ENCODE peak calls at places on chromosomes 13 and 19, in eight cellular contexts. One of them, this sample, is unnamed.
A peak's percentile ranks its signal among the peaks of the same experiment; 100 is the strongest.

GRCh38 chr13:97298816-97299215 is 76.7 kb downstream of the MBNL2 start:
- DNase-seq in ACHN: no peak
- DNase-seq in fibroblast of the aortic adventitia: peak; percentile 65
- DNase-seq in foreskin fibroblast: peak; percentile 48
- DNase-seq in uterus: no peak
- DNase-seq in GM19239: no peak
- DNase-seq in nucleus accumbens: no peak
- DNase-seq in DMS53: peak; percentile 28
- DNase-seq in this sample: peak; percentile 55

GRCh38 chr13:111322916-111323331 is 2.5 kb downstream of the TEX29 start:
- DNase-seq in fibroblast of the aortic adventitia: no peak
- DNase-seq in nucleus accumbens: no peak
- DNase-seq in foreskin fibroblast: no peak
- DNase-seq in ACHN: no peak
- DNase-seq in uterus: no peak
- DNase-seq in DMS53: no peak
- DNase-seq in GM19239: no peak
- DNase-seq in this sample: no peak

GRCh38 chr19:15424121-15424520 is 5.3 kb upstream of the AKAP8L start:
- DNase-seq in uterus: no peak
- DNase-seq in nucleus accumbens: no peak
- DNase-seq in GM19239: no peak
- DNase-seq in fibroblast of the aortic adventitia: no peak
- DNase-seq in foreskin fibroblast: no peak
- DNase-seq in ACHN: no peak
- DNase-seq in DMS53: no peak
- DNase-seq in this sample: no peak

GRCh38 chr19:41541990-41542584 is 33.9 kb upstream of the CEACAM21 start:
- DNase-seq in GM19239: no peak
- DNase-seq in ACHN: peak; percentile 47
- DNase-seq in foreskin fibroblast: peak; percentile 37
- DNase-seq in nucleus accumbens: no peak
- DNase-seq in uterus: peak; percentile 36
- DNase-seq in DMS53: peak; percentile 55
- DNase-seq in fibroblast of the aortic adventitia: peak; percentile 32
- DNase-seq in this sample: peak; percentile 5

GRCh38 chr19:53015730-53016129 is 2.0 kb downstream of the ERVV-1 start:
- DNase-seq in foreskin fibroblast: no peak
- DNase-seq in GM19239: no peak
- DNase-seq in nucleus accumbens: no peak
- DNase-seq in fibroblast of the aortic adventitia: no peak
- DNase-seq in uterus: no peak
- DNase-seq in ACHN: no peak
- DNase-seq in DMS53: no peak
- DNase-seq in this sample: no peak

GRCh38 chr13:19695829-19696228 is 62.4 kb downstream of the MPHOSPH8 start:
- DNase-seq in GM19239: no peak
- DNase-seq in DMS53: no peak
- DNase-seq in nucleus accumbens: no peak
- DNase-seq in fibroblast of the aortic adventitia: no peak
- DNase-seq in foreskin fibroblast: no peak
- DNase-seq in uterus: no peak
- DNase-seq in ACHN: no peak
- DNase-seq in this sample: no peak

GRCh38 chr13:99989376-99990044 is 7.9 kb downstream of the ZIC2 start:
- DNase-seq in foreskin fibroblast: no peak
- DNase-seq in uterus: no peak
- DNase-seq in nucleus accumbens: no peak
- DNase-seq in DMS53: no peak
- DNase-seq in ACHN: no peak
- DNase-seq in GM19239: no peak
- DNase-seq in fibroblast of the aortic adventitia: no peak
- DNase-seq in this sample: no peak

GRCh38 chr19:37227996-37228395 is 10.0 kb downstream of the ZNF383 start:
- DNase-seq in foreskin fibroblast: peak; percentile 23
- DNase-seq in ACHN: no peak
- DNase-seq in uterus: no peak
- DNase-seq in fibroblast of the aortic adventitia: no peak
- DNase-seq in DMS53: peak; percentile 80
- DNase-seq in GM19239: no peak
- DNase-seq in nucleus accumbens: no peak
- DNase-seq in this sample: no peak

GRCh38 chr19:24140099-24140498 is 53.1 kb downstream of the ZNF254 start:
- DNase-seq in nucleus accumbens: no peak
- DNase-seq in fibroblast of the aortic adventitia: peak; percentile 62
- DNase-seq in uterus: no peak
- DNase-seq in foreskin fibroblast: peak; percentile 17
- DNase-seq in ACHN: no peak
- DNase-seq in DMS53: peak; percentile 91
- DNase-seq in GM19239: no peak
- DNase-seq in this sample: peak; percentile 71

GRCh38 chr13:60032836-60033235 is 130.9 kb downstream of the DIAPH3 start:
- DNase-seq in foreskin fibroblast: no peak
- DNase-seq in nucleus accumbens: no peak
- DNase-seq in fibroblast of the aortic adventitia: no peak
- DNase-seq in DMS53: no peak
- DNase-seq in uterus: no peak
- DNase-seq in ACHN: no peak
- DNase-seq in GM19239: no peak
- DNase-seq in this sample: peak; percentile 64

GRCh38 chr19:1269478-1270167 is 491 bp downstream of the CIRBP start:
- DNase-seq in ACHN: peak; percentile 81
- DNase-seq in GM19239: no peak
- DNase-seq in foreskin fibroblast: peak; percentile 93
- DNase-seq in DMS53: peak; percentile 89
- DNase-seq in fibroblast of the aortic adventitia: peak; percentile 95
- DNase-seq in uterus: peak; percentile 85
- DNase-seq in nucleus accumbens: peak; percentile 50
- DNase-seq in this sample: peak; percentile 91

GRCh38 chr13:19818223-19818842 is 35.6 kb upstream of the PSPC1 start:
- DNase-seq in DMS53: peak; percentile 55
- DNase-seq in ACHN: peak; percentile 2
- DNase-seq in nucleus accumbens: no peak
- DNase-seq in fibroblast of the aortic adventitia: no peak
- DNase-seq in foreskin fibroblast: peak; percentile 15
- DNase-seq in uterus: peak; percentile 14
- DNase-seq in GM19239: no peak
- DNase-seq in this sample: no peak

GRCh38 chr19:7250951-7251350 is 43.3 kb downstream of the INSR start:
- DNase-seq in foreskin fibroblast: no peak
- DNase-seq in GM19239: no peak
- DNase-seq in ACHN: no peak
- DNase-seq in uterus: peak; percentile 66
- DNase-seq in DMS53: no peak
- DNase-seq in nucleus accumbens: no peak
- DNase-seq in fibroblast of the aortic adventitia: peak; percentile 27
- DNase-seq in this sample: peak; percentile 70

GRCh38 chr19:460877-461609 is at the start of gene SHC2:
- DNase-seq in fibroblast of the aortic adventitia: no peak
- DNase-seq in DMS53: no peak
- DNase-seq in foreskin fibroblast: peak; percentile 16
- DNase-seq in GM19239: no peak
- DNase-seq in nucleus accumbens: no peak
- DNase-seq in uterus: peak; percentile 41
- DNase-seq in ACHN: no peak
- DNase-seq in this sample: no peak

GRCh38 chr13:22931576-22931975 is 249.2 kb upstream of the SGCG start:
- DNase-seq in nucleus accumbens: no peak
- DNase-seq in GM19239: no peak
- DNase-seq in DMS53: no peak
- DNase-seq in fibroblast of the aortic adventitia: no peak
- DNase-seq in ACHN: no peak
- DNase-seq in uterus: no peak
- DNase-seq in foreskin fibroblast: no peak
- DNase-seq in this sample: no peak

GRCh38 chr13:72638059-72638815 is 89.2 kb downstream of the MZT1 start:
- DNase-seq in fibroblast of the aortic adventitia: no peak
- DNase-seq in nucleus accumbens: no peak
- DNase-seq in GM19239: no peak
- DNase-seq in DMS53: no peak
- DNase-seq in foreskin fibroblast: no peak
- DNase-seq in ACHN: no peak
- DNase-seq in uterus: no peak
- DNase-seq in this sample: no peak

GRCh38 chr19:31351212-31352193 is 2.3 kb upstream of the TSHZ3 start:
- DNase-seq in ACHN: peak; percentile 55
- DNase-seq in foreskin fibroblast: peak; percentile 82
- DNase-seq in GM19239: no peak
- DNase-seq in DMS53: no peak
- DNase-seq in uterus: peak; percentile 51
- DNase-seq in nucleus accumbens: no peak
- DNase-seq in fibroblast of the aortic adventitia: peak; percentile 70
- DNase-seq in this sample: peak; percentile 59

GRCh38 chr13:77062097-77062496 is 35.1 kb upstream of the FBXL3 start:
- DNase-seq in GM19239: no peak
- DNase-seq in DMS53: no peak
- DNase-seq in uterus: no peak
- DNase-seq in nucleus accumbens: no peak
- DNase-seq in fibroblast of the aortic adventitia: peak; percentile 33
- DNase-seq in ACHN: no peak
- DNase-seq in foreskin fibroblast: peak; percentile 38
- DNase-seq in this sample: no peak

GRCh38 chr13:31775148-31775547 is 35.8 kb downstream of the RXFP2 start:
- DNase-seq in GM19239: no peak
- DNase-seq in nucleus accumbens: no peak
- DNase-seq in foreskin fibroblast: no peak
- DNase-seq in fibroblast of the aortic adventitia: peak; percentile 78
- DNase-seq in uterus: no peak
- DNase-seq in ACHN: no peak
- DNase-seq in DMS53: no peak
- DNase-seq in this sample: peak; percentile 56

GRCh38 chr13:30868806-30869470 is 37.1 kb upstream of the MEDAG start:
- DNase-seq in foreskin fibroblast: peak; percentile 42
- DNase-seq in nucleus accumbens: no peak
- DNase-seq in DMS53: no peak
- DNase-seq in ACHN: no peak
- DNase-seq in GM19239: no peak
- DNase-seq in uterus: no peak
- DNase-seq in fibroblast of the aortic adventitia: peak; percentile 57
- DNase-seq in this sample: peak; percentile 52

GRCh38 chr19:49011194-49011593 is 5.7 kb downstream of the LHB start:
- DNase-seq in DMS53: no peak
- DNase-seq in fibroblast of the aortic adventitia: no peak
- DNase-seq in uterus: no peak
- DNase-seq in nucleus accumbens: no peak
- DNase-seq in foreskin fibroblast: no peak
- DNase-seq in ACHN: no peak
- DNase-seq in GM19239: no peak
- DNase-seq in this sample: no peak

GRCh38 chr13:112741185-112741755 is 51.4 kb downstream of the ATP11A start:
- DNase-seq in ACHN: no peak
- DNase-seq in fibroblast of the aortic adventitia: no peak
- DNase-seq in foreskin fibroblast: no peak
- DNase-seq in uterus: no peak
- DNase-seq in nucleus accumbens: no peak
- DNase-seq in DMS53: no peak
- DNase-seq in GM19239: no peak
- DNase-seq in this sample: no peak

This sample was measured in AG10803.